ENCODE peak calls at places on chromosomes 3 and 15, in ten cellular contexts. T, D, L, R, V, M, C, A, H and O are unnamed samples.

GRCh38 chr3:66107855-66108254 is 69.1 kb upstream of the MAGI1 start:
- DNase-seq in T (no peak), H (no peak), M (peak), R (no peak), C (no peak), V (peak), A (no peak), D (no peak), L (peak), O (peak)

GRCh38 chr3:169755488-169755887 is 9.4 kb downstream of the TERC start:
- DNase-seq in M (peak), L (no peak), V (no peak), A (no peak), R (no peak), C (no peak), T (no peak), H (no peak), D (no peak), O (no peak)

GRCh38 chr3:56926513-56927282 is 124.9 kb upstream of the ARHGEF3 start:
- DNase-seq in T (no peak), M (peak), A (no peak), L (peak), R (no peak), H (no peak), V (peak), C (peak), D (no peak), O (peak)

GRCh38 chr15:57654136-57654845 is 52.2 kb upstream of the POLR2M start:
- DNase-seq in C (peak), A (no peak), R (no peak), T (no peak), M (no peak), D (no peak), H (no peak), L (peak), V (peak), O (no peak)

GRCh38 chr3:24953060-24953771 is 458.6 kb upstream of the THRB start:
- DNase-seq in V (no peak), C (no peak), D (no peak), T (no peak), M (no peak), L (no peak), H (no peak), R (no peak), A (no peak), O (no peak)

GRCh38 chr3:136751259-136752045 is 726 bp downstream of the STAG1 start:
- DNase-seq in H (peak), V (peak), R (peak), A (peak), L (peak), C (peak), T (peak), M (peak), D (peak), O (peak)

GRCh38 chr3:111831840-111832239 is 27.2 kb upstream of the PHLDB2 start:
- DNase-seq in L (no peak), A (no peak), M (peak), H (no peak), D (no peak), V (no peak), R (no peak), C (no peak), T (no peak), O (peak)

GRCh38 chr3:136898549-136898948 is 36.5 kb downstream of the NCK1 start:
- DNase-seq in M (no peak), T (no peak), H (no peak), A (no peak), D (no peak), C (no peak), R (no peak), L (no peak), V (no peak), O (no peak)

GRCh38 chr3:64467255-64467944 is 220.4 kb downstream of the ADAMTS9 start:
- DNase-seq in M (no peak), R (no peak), V (no peak), H (no peak), L (no peak), A (no peak), D (no peak), T (no peak), C (no peak), O (no peak)

GRCh38 chr3:138457863-138458735 is 23.7 kb downstream of the ESYT3 start:
- DNase-seq in A (peak), T (no peak), C (no peak), R (no peak), L (no peak), D (no peak), V (no peak), M (no peak), H (no peak), O (no peak)

GRCh38 chr3:128016502-128016901 is 35.7 kb upstream of the SEC61A1 start:
- DNase-seq in M (no peak), T (no peak), V (no peak), H (no peak), A (no peak), D (no peak), C (no peak), R (no peak), L (no peak), O (no peak)

GRCh38 chr15:96416934-96417759 is 86.6 kb downstream of the NR2F2 start:
- DNase-seq in T (no peak), C (no peak), R (peak), D (no peak), H (no peak), L (peak), A (no peak), M (no peak), V (no peak), O (no peak)

GRCh38 chr15:58918239-58918638 is 15.2 kb downstream of the SLTM start:
- DNase-seq in R (no peak), A (no peak), H (no peak), V (no peak), C (no peak), D (no peak), T (no peak), L (no peak), M (no peak), O (no peak)

GRCh38 chr3:192433704-192434103 is 293.6 kb downstream of the FGF12 start:
- DNase-seq in C (no peak), H (no peak), T (no peak), D (no peak), L (no peak), R (no peak), A (no peak), V (peak), M (no peak), O (no peak)

GRCh38 chr15:62895139-62895866 is 147.2 kb upstream of the TPM1 start:
- DNase-seq in R (no peak), T (no peak), A (no peak), M (peak), V (no peak), D (no peak), C (peak), H (no peak), L (peak), O (no peak)

GRCh38 chr15:34603095-34603494 is 19.6 kb upstream of the GOLGA8B start:
- DNase-seq in D (no peak), V (no peak), A (no peak), L (peak), M (no peak), R (no peak), H (no peak), T (no peak), C (no peak), O (no peak)

GRCh38 chr3:178671261-178672191 is 135.3 kb downstream of the KCNMB2 start:
- DNase-seq in T (no peak), C (peak), D (no peak), A (no peak), M (peak), V (peak), H (no peak), L (peak), R (no peak), O (peak)

GRCh38 chr3:120420855-120421570 is 29.8 kb downstream of the FSTL1 start:
- DNase-seq in V (peak), L (peak), C (peak), M (no peak), A (no peak), D (peak), H (no peak), T (no peak), R (no peak), O (peak)

GRCh38 chr3:29493109-29493508 is 212.2 kb downstream of the RBMS3 start:
- DNase-seq in L (no peak), M (no peak), T (no peak), D (no peak), A (no peak), H (no peak), R (no peak), C (no peak), V (no peak), O (no peak)

GRCh38 chr15:74418575-74419338 is 15.0 kb downstream of the SEMA7A start:
- DNase-seq in M (no peak), H (no peak), A (no peak), L (no peak), D (no peak), R (no peak), V (peak), T (no peak), C (no peak), O (no peak)

GRCh38 chr15:74419432-74419831 is 14.3 kb downstream of the SEMA7A start:
- DNase-seq in V (no peak), R (no peak), H (no peak), C (no peak), M (no peak), D (no peak), T (no peak), A (no peak), L (no peak), O (no peak)

GRCh38 chr15:74422370-74422722 is 11.4 kb downstream of the SEMA7A start:
- DNase-seq in M (no peak), H (peak), D (no peak), R (no peak), C (no peak), V (no peak), T (no peak), L (no peak), A (no peak), O (no peak)

GRCh38 chr15:74421302-74422245 is 12.2 kb downstream of the SEMA7A start:
- DNase-seq in R (no peak), V (no peak), M (no peak), L (no peak), H (no peak), T (no peak), C (no peak), A (no peak), D (no peak), O (no peak)

DNA sequence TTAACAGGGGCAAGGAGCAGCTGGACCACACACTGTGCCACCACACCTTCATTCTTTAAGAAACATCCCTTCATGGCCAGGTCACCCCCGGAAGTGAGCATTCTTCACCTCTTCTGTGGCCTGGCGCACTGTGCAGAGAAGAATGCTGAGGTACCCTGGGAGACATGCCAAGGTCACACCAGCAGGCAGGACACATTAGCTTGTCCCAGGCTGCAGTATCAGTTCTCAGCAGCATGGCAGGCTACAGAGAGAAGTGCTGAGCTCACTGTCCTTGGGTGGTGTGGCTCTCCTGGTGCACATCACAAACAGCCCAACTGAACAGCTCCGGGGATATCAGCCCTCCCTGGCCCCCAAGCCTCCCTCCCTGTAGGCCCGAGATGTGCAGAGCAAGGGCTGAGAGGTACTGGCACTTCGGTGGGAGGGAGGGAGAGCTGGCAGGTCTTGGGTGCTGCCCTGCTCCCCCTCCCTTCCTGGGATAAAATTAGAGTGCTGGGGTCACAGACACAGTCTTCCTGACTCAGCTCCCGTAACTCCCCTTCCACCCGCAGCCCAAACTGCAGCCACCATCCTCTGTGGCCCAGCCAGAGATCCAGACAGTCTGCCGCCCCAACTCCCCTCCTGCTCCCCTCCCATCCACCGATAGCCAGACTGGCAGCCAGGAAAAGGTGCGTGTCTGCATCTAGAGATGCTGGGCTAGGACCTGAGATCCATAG is 13.4 kb downstream of the SEMA7A start:
- DNase-seq in V (no peak), T (no peak), C (peak), H (no peak), R (no peak), M (no peak), D (no peak), A (no peak), L (no peak), O (no peak)
- TF ChIP-seq CTCF in V (no peak), T (no peak), C (no peak), H (no peak), R (no peak), M (no peak), D (no peak), A (no peak), L (no peak), O (no peak)

GRCh38 chr3:39260957-39261356 is 18.9 kb downstream of the CX3CR1 start:
- DNase-seq in T (peak), M (peak), H (no peak), A (peak), C (peak), R (no peak), L (peak), V (peak), D (peak), O (peak)
- TF ChIP-seq CTCF in T (peak), M (peak), H (peak), A (peak), C (peak), R (no peak), L (peak), V (peak), D (peak), O (peak)

GRCh38 chr3:133575121-133575520 is 1.6 kb downstream of the CDV3 start:
- DNase-seq in D (no peak), A (no peak), L (no peak), V (no peak), R (no peak), M (peak), H (no peak), C (no peak), T (no peak), O (no peak)

GRCh38 chr3:133572158-133573053 is 1.1 kb upstream of the CDV3 start:
- DNase-seq in L (no peak), M (peak), V (peak), C (no peak), R (no peak), H (no peak), D (no peak), T (no peak), A (no peak), O (no peak)

GRCh38 chr3:133573629-133574194 is at the start of gene CDV3:
- DNase-seq in T (no peak), R (no peak), L (no peak), V (no peak), D (no peak), H (no peak), C (no peak), M (no peak), A (no peak), O (no peak)

GRCh38 chr3:133574260-133574881 is 885 bp downstream of the CDV3 start:
- DNase-seq in M (peak), V (peak), D (peak), R (peak), H (peak), C (peak), T (no peak), A (peak), L (peak), O (no peak)

DNA sequence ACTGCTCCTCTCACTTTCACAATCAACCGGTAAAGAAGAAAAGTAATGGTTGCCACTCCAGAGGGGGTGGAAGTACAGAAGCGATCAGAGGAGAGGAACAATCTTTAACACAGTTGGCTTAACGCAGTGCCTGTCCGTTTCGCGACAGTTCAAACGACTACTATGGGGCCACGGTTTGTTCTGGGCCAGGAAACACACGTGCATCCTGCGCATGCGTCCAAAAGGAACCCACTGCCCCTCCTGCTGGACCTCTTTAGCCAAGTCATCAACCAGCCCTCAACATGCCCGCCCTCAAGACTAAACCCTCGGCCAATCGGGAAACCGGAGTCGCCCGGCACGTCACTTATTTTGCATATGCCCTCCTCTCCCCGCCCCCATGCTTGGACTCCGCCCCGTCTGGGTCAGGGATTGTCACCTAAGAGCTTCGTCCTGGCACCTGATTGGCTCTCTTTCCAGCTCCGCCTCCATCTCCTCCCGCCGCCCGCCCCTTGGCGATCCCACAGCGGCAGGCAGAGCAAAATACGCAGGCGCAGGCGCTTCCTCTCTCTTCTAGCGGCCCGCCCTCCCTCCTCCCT is 345 bp upstream of the CDV3 start:
- DNase-seq in A (peak), L (peak), C (peak), V (peak), D (peak), M (peak), T (peak), R (peak), H (peak), O (peak)
- TF ChIP-seq CTCF in A (no peak), L (no peak), C (peak), V (no peak), D (no peak), M (no peak), T (no peak), R (no peak), H (no peak), O (peak)

GRCh38 chr15:40702077-40702476 is 7.1 kb downstream of the RAD51 start:
- DNase-seq in C (no peak), R (no peak), H (no peak), T (no peak), V (no peak), L (peak), A (no peak), D (no peak), M (no peak), O (no peak)
- TF ChIP-seq CTCF in C (peak), R (no peak), H (no peak), T (no peak), V (peak), L (no peak), A (no peak), D (no peak), M (no peak), O (no peak)

GRCh38 chr15:44536962-44537727 is at the start of gene EIF3J:
- DNase-seq in A (peak), R (peak), M (peak), T (peak), C (peak), H (peak), L (peak), V (peak), D (peak), O (peak)

GRCh38 chr15:44537728-44538240 is 837 bp downstream of the EIF3J start:
- DNase-seq in R (peak), V (peak), H (no peak), L (peak), T (no peak), C (peak), M (no peak), D (no peak), A (no peak), O (no peak)

GRCh38 chr15:44535509-44536297 is 1.2 kb upstream of the EIF3J start:
- DNase-seq in V (peak), R (peak), L (no peak), A (no peak), C (no peak), M (no peak), H (peak), D (peak), T (no peak), O (no peak)

GRCh38 chr15:44535092-44535491 is 1.9 kb upstream of the EIF3J start:
- DNase-seq in H (no peak), D (no peak), A (no peak), L (no peak), V (no peak), M (no peak), C (no peak), R (no peak), T (no peak), O (no peak)

DNA sequence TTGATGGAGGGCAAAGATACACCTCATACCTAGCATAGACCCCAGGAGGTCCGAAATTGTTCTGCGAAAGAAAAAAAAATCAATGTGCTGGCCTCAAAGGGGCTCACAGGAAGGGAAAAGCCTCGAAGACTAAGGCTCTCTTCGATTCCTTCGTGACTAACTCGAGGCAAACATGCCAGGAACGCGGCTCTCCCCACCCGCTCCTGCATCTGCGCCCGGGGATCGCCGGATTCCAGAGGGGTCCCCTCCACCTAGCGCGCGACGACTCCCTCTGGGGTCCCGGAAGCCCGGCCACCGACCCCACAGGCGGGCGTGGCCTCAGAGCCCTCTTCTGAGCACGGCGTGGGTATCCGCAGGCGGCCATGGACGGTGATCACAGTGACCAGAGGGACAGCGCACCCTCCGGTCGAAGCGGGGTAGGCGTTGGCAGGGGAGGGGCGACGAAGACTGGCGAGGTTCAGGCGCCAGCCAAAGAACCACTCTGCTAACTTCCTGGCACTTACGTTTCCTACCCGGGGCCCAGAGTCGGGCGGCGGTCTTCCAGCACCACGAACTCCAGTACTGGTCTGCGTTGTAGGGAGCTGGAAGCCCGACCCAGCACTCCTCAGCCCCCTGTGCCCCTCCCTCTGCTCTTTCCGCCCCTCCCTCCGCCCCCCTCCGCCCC is 517 bp upstream of the EIF3J start:
- DNase-seq in H (peak), D (no peak), L (no peak), A (peak), C (peak), T (peak), R (peak), M (peak), V (peak), O (peak)
- TF ChIP-seq CTCF in H (peak), D (peak), L (peak), A (peak), C (peak), T (peak), R (peak), M (peak), V (peak), O (peak)

GRCh38 chr15:60390931-60391501 is 6.8 kb downstream of the ANXA2 start:
- DNase-seq in H (peak), V (peak), R (no peak), C (peak), M (peak), A (no peak), T (peak), D (peak), L (peak), O (peak)
- TF ChIP-seq CTCF in H (peak), V (no peak), R (no peak), C (peak), M (no peak), A (no peak), T (peak), D (no peak), L (no peak), O (no peak)